ENCODE peak calls at places on chromosome 19, in eight cellular contexts. One of them, this sample, is unnamed.

GRCh38 chr19:8310342-8311055 is 2.3 kb upstream of the CD320 start:
- DNase-seq in stimulated activated CD4-positive, alpha-beta T cell treated with anti-CD3 and anti-CD28 coated beads, Interleukin-2, amount 100 ng/mL, for 48 hours: no peak
- DNase-seq in epithelial cell of proximal tubule: no peak
- DNase-seq in fibroblast of the conjunctiva: no peak
- DNase-seq in posterior vena cava: peak
- DNase-seq in NAMALWA: no peak
- DNase-seq in mesothelial cell of epicardium: no peak
- DNase-seq in left colon: peak
- DNase-seq in this sample: no peak

GRCh38 chr19:21440321-21440720 is 43.4 kb downstream of the ZNF493 start:
- DNase-seq in posterior vena cava: no peak
- DNase-seq in left colon: no peak
- DNase-seq in NAMALWA: no peak
- DNase-seq in stimulated activated CD4-positive, alpha-beta T cell treated with anti-CD3 and anti-CD28 coated beads, Interleukin-2, amount 100 ng/mL, for 48 hours: no peak
- DNase-seq in epithelial cell of proximal tubule: no peak
- DNase-seq in mesothelial cell of epicardium: no peak
- DNase-seq in fibroblast of the conjunctiva: no peak
- DNase-seq in this sample: no peak

GRCh38 chr19:902093-902370 is 8.7 kb downstream of the RNU6-9 start:
- DNase-seq in mesothelial cell of epicardium: no peak
- DNase-seq in posterior vena cava: no peak
- DNase-seq in NAMALWA: no peak
- DNase-seq in left colon: no peak
- DNase-seq in stimulated activated CD4-positive, alpha-beta T cell treated with anti-CD3 and anti-CD28 coated beads, Interleukin-2, amount 100 ng/mL, for 48 hours: no peak
- DNase-seq in fibroblast of the conjunctiva: no peak
- DNase-seq in epithelial cell of proximal tubule: no peak
- DNase-seq in this sample: no peak

GRCh38 chr19:34824686-34825085 is 51.7 kb upstream of the ZNF599 start:
- DNase-seq in left colon: no peak
- DNase-seq in mesothelial cell of epicardium: no peak
- DNase-seq in NAMALWA: no peak
- DNase-seq in posterior vena cava: no peak
- DNase-seq in epithelial cell of proximal tubule: no peak
- DNase-seq in fibroblast of the conjunctiva: no peak
- DNase-seq in stimulated activated CD4-positive, alpha-beta T cell treated with anti-CD3 and anti-CD28 coated beads, Interleukin-2, amount 100 ng/mL, for 48 hours: no peak
- DNase-seq in this sample: no peak

GRCh38 chr19:664913-665443 is 2.0 kb upstream of the RNF126 start:
- DNase-seq in epithelial cell of proximal tubule: no peak
- DNase-seq in stimulated activated CD4-positive, alpha-beta T cell treated with anti-CD3 and anti-CD28 coated beads, Interleukin-2, amount 100 ng/mL, for 48 hours: peak
- DNase-seq in NAMALWA: peak
- DNase-seq in mesothelial cell of epicardium: peak
- DNase-seq in left colon: peak
- DNase-seq in fibroblast of the conjunctiva: peak
- DNase-seq in posterior vena cava: peak
- DNase-seq in this sample: no peak

GRCh38 chr19:35178701-35179100 is 24.2 kb downstream of the FXYD5 start:
- DNase-seq in NAMALWA: no peak
- DNase-seq in left colon: no peak
- DNase-seq in posterior vena cava: no peak
- DNase-seq in epithelial cell of proximal tubule: no peak
- DNase-seq in mesothelial cell of epicardium: no peak
- DNase-seq in fibroblast of the conjunctiva: no peak
- DNase-seq in stimulated activated CD4-positive, alpha-beta T cell treated with anti-CD3 and anti-CD28 coated beads, Interleukin-2, amount 100 ng/mL, for 48 hours: no peak
- DNase-seq in this sample: no peak

GRCh38 chr19:5977785-5978605 is at the start of gene RANBP3:
- DNase-seq in posterior vena cava: peak
- DNase-seq in fibroblast of the conjunctiva: peak
- DNase-seq in NAMALWA: peak
- DNase-seq in epithelial cell of proximal tubule: peak
- DNase-seq in stimulated activated CD4-positive, alpha-beta T cell treated with anti-CD3 and anti-CD28 coated beads, Interleukin-2, amount 100 ng/mL, for 48 hours: peak
- DNase-seq in mesothelial cell of epicardium: peak
- DNase-seq in left colon: peak
- DNase-seq in this sample: peak

GRCh38 chr19:28396259-28396940 is 816.6 kb downstream of the UQCRFS1 start:
- DNase-seq in epithelial cell of proximal tubule: no peak
- DNase-seq in posterior vena cava: no peak
- DNase-seq in left colon: no peak
- DNase-seq in NAMALWA: peak
- DNase-seq in fibroblast of the conjunctiva: no peak
- DNase-seq in stimulated activated CD4-positive, alpha-beta T cell treated with anti-CD3 and anti-CD28 coated beads, Interleukin-2, amount 100 ng/mL, for 48 hours: no peak
- DNase-seq in mesothelial cell of epicardium: no peak
- DNase-seq in this sample: no peak

GRCh38 chr19:19662344-19662743 is 1.1 kb downstream of the ATP13A1 start:
- DNase-seq in stimulated activated CD4-positive, alpha-beta T cell treated with anti-CD3 and anti-CD28 coated beads, Interleukin-2, amount 100 ng/mL, for 48 hours: no peak
- DNase-seq in mesothelial cell of epicardium: no peak
- DNase-seq in left colon: peak
- DNase-seq in fibroblast of the conjunctiva: no peak
- DNase-seq in NAMALWA: no peak
- DNase-seq in posterior vena cava: peak
- DNase-seq in epithelial cell of proximal tubule: no peak
- DNase-seq in this sample: no peak

GRCh38 chr19:23415034-23415433 is 19.8 kb upstream of the ZNF91 start:
- DNase-seq in left colon: peak
- DNase-seq in fibroblast of the conjunctiva: no peak
- DNase-seq in posterior vena cava: no peak
- DNase-seq in NAMALWA: peak
- DNase-seq in mesothelial cell of epicardium: no peak
- DNase-seq in stimulated activated CD4-positive, alpha-beta T cell treated with anti-CD3 and anti-CD28 coated beads, Interleukin-2, amount 100 ng/mL, for 48 hours: no peak
- DNase-seq in epithelial cell of proximal tubule: no peak
- DNase-seq in this sample: no peak

This sample was measured in esophagus squamous epithelium.